ENCODE peak calls at places on chromosomes 5 and 9, in four cellular contexts. B is HepG2, Q is IMR-90, Z is mammary epithelial cell. L is an unnamed sample.

GRCh38 chr5:159412284-159413046 is 82.2 kb upstream of the IL12B start:
- DNase-seq in Q (no peak), Z (peak; percentile 9), B (no peak), L (no peak)

GRCh38 chr9:71812385-71812784 is 44.1 kb upstream of the CEMIP2 start:
- DNase-seq in B (no peak), Q (peak; percentile 12), Z (no peak), L (no peak)

GRCh38 chr9:112119225-112120045 is 55.7 kb downstream of the SUSD1 start:
- DNase-seq in B (peak; percentile 99), Q (peak; percentile 45), Z (peak; percentile 83), L (peak; percentile 94)

GRCh38 chr5:95993261-95993660 is 31.6 kb upstream of the ELL2 start:
- DNase-seq in Z (no peak), B (no peak), Q (no peak), L (no peak)

GRCh38 chr5:146644811-146645210 is 128.8 kb upstream of the GPR151 start:
- DNase-seq in B (no peak), Z (no peak), Q (no peak), L (no peak)

GRCh38 chr5:147484708-147485020 is 25.2 kb downstream of the DPYSL3 start:
- DNase-seq in Z (no peak), Q (peak; percentile 41), B (no peak), L (no peak)

GRCh38 chr9:123996731-123997421 is 14.7 kb upstream of the LHX2 start:
- DNase-seq in B (no peak), Z (peak; percentile 50), Q (no peak), L (no peak)

GRCh38 chr9:18456624-18457237 is 17.2 kb upstream of the ADAMTSL1 start:
- DNase-seq in Z (no peak), B (peak; percentile 23), Q (no peak), L (no peak)

GRCh38 chr5:128038641-128039040 is 44.9 kb upstream of the SLC12A2 start:
- DNase-seq in Q (peak; percentile 73), Z (peak; percentile 51), B (peak; percentile 31), L (peak; percentile 85)

GRCh38 chr5:112333236-112333850 is 85.7 kb downstream of the EPB41L4A start:
- DNase-seq in B (no peak), Z (no peak), Q (no peak), L (no peak)

GRCh38 chr5:176384366-176384930 is 4.0 kb downstream of the NOP16 start:
- DNase-seq in B (no peak), Q (no peak), Z (no peak), L (no peak)

GRCh38 chr9:137960496-137960895 is 82.9 kb downstream of the CACNA1B start:
- DNase-seq in B (no peak), Q (no peak), Z (no peak), L (no peak)

GRCh38 chr5:111697215-111697614 is 59.8 kb downstream of the NREP start:
- DNase-seq in B (no peak), Q (no peak), Z (no peak), L (peak; percentile 44)

GRCh38 chr9:130430232-130430631 is 14.5 kb upstream of the ASS1 start:
- DNase-seq in Z (no peak), Q (no peak), B (no peak), L (no peak)

GRCh38 chr5:92559331-92559730 is 1021.7 kb downstream of the NR2F1-AS1 start:
- DNase-seq in Q (no peak), Z (no peak), B (no peak), L (no peak)

GRCh38 chr9:117672397-117672796 is 31.8 kb upstream of the TLR4 start:
- DNase-seq in Q (no peak), B (peak; percentile 1), Z (peak; percentile 83), L (peak; percentile 59)

GRCh38 chr5:3893975-3894374 is 298.3 kb downstream of the IRX1 start:
- DNase-seq in Q (no peak), B (no peak), Z (no peak), L (no peak)

GRCh38 chr5:3904584-3904983 is 309.0 kb downstream of the IRX1 start:
- DNase-seq in Q (no peak), Z (no peak), B (no peak), L (no peak)

GRCh38 chr5:3896098-3896497 is 300.5 kb downstream of the IRX1 start:
- DNase-seq in Z (peak; percentile 81), B (no peak), Q (no peak), L (no peak)

GRCh38 chr5:3893527-3893926 is 297.9 kb downstream of the IRX1 start:
- DNase-seq in B (no peak), Z (peak; percentile 38), Q (no peak), L (no peak)

DNA sequence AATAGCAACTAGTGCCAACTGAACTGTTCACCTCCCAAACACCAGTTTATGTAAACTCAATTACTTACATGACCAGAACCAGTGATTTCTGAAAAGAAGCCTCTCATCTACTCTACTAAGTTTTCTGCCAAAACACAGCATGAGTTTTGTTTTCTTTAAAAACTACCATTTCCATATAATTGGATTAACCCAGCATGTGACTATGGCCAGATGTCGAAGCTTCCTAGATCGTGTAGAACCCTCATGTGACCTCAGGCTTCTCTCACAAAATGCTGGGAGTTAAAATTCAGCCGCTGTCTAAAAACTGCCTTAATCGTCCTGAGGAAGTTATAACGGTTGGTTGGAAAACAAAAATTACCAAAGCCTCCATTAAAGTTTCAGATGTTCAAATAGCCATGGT is 303.5 kb downstream of the IRX1 start:
- DNase-seq in Q (no peak), B (no peak), Z (no peak), L (no peak)
- H4K20me1 ChIP-seq in Q (no peaks in the 10 kb centered on the region), B (no peaks in the 10 kb centered on the region), Z (no peaks in the 10 kb centered on the region), L (no peaks in the 10 kb centered on the region)

GRCh38 chr9:694499-695154 is 146.9 kb upstream of the DMRT1 start:
- DNase-seq in Q (peak; percentile 93), Z (peak; percentile 96), B (no peak), L (peak; percentile 95)
- H3K27ac ChIP-seq in Q (peak overlapping the region; percentile 95), Z (peak overlapping the region; percentile 90), B (peak overlapping the region; percentile 31), L (peak overlapping the region; percentile 93)

GRCh38 chr9:2319421-2319820 is 302.2 kb upstream of the VLDLR start:
- DNase-seq in B (no peak), Z (no peak), Q (peak; percentile 37), L (no peak)

GRCh38 chr9:2320632-2321031 is 301.0 kb upstream of the VLDLR start:
- DNase-seq in Q (no peak), B (no peak), Z (no peak), L (no peak)

GRCh38 chr9:2324742-2325141 is 296.8 kb upstream of the VLDLR start:
- DNase-seq in Z (no peak), Q (no peak), B (no peak), L (no peak)

GRCh38 chr9:2320126-2320525 is 301.5 kb upstream of the VLDLR start:
- DNase-seq in Z (no peak), Q (peak; percentile 67), B (no peak), L (no peak)

GRCh38 chr9:2321523-2322148 is 300.0 kb upstream of the VLDLR start:
- DNase-seq in B (no peak), Q (no peak), Z (no peak), L (no peak)
- H2AFZ ChIP-seq in B (no peak overlapping the region), Q (no peak overlapping the region), Z (no peak overlapping the region), L (no peak overlapping the region)

DNA sequence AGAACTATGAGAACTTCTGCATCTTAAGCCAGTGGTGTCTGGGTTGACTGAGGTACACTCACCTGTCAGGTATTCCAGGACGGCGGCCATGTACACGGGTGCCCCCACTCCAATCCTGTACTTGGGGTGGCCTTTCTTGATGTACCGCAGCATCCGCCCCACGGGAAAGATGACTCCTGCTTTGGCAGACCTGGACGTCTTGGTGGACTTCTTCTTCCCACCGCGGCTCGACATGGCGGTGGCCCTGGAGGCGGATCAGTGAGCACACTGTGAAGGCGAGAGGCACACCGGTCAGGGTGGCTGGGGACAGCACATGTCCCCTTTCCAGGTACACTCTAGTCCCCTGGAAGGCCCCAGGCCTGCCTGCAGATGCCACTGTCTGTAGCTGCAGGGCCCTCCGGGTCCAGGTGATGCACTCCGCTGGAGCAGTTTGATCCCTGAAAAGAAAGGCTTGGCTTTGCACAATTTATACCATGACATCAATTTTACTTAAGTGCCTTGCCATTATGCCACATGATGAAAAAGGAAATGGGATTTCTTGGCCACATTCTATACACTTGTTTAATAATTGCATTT is 10.1 kb downstream of the MACROH2A1 start:
- DNase-seq in B (no peak), Q (no peak), Z (no peak), L (no peak)
- H4K20me1 ChIP-seq in B (peaks cover 25% of the 10 kb centered on the region), Q (peaks cover 75% of the 10 kb centered on the region), Z (no peaks in the 10 kb centered on the region), L (peaks cover 79% of the 10 kb centered on the region)

DNA sequence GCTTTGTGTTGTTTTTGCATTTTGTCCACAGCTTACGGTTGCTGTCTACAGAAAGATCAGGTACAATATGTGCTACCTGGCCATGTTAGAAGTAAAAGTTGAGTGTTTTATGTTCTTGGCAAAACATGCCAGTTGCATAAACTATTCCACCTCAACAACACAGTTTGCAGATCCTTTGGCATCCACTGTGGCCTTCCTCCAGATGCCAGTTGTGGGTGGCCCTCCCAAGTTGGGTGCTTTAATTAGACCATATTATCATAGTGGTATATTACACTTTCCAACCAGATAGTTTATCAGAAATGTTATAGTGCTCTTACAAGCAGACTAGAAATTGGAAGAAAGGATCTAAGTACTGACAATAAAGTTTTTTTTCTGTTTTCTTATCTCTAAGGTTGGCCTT is 386.9 kb upstream of the KCNN2 start:
- DNase-seq in Q (no peak), Z (no peak), B (no peak), L (no peak)
- H3K27ac ChIP-seq in Q (no peak overlapping the region), Z (no peak overlapping the region), B (no peak overlapping the region), L (no peak overlapping the region)

L was measured in astrocyte.